ENCODE peak calls at places on chromosomes 12 and 14, in four cellular contexts. One of them, this sample, is unnamed. For H3K4me1, the result is how much of the 10 kb centered on the place peaks cover.

GRCh38 chr12:53601296-53601847 is 24.8 kb downstream of the ATF7 start:
- DNase-seq in thoracic aorta: no peak
- DNase-seq in lower lobe of right lung: no peak
- DNase-seq in mesendoderm: no peak
- DNase-seq in this sample: no peak

GRCh38 chr14:49727171-49727570 is 34.3 kb downstream of the KLHDC1 start:
- DNase-seq in mesendoderm: no peak
- DNase-seq in lower lobe of right lung: no peak
- DNase-seq in thoracic aorta: no peak
- DNase-seq in this sample: no peak

GRCh38 chr12:106249411-106250135 is 1.8 kb upstream of the CKAP4 start:
- DNase-seq in thoracic aorta: no peak
- DNase-seq in lower lobe of right lung: no peak
- DNase-seq in mesendoderm: no peak
- DNase-seq in this sample: no peak

GRCh38 chr12:26692417-26692816 is 140.6 kb downstream of the ITPR2 start:
- DNase-seq in lower lobe of right lung: no peak
- DNase-seq in thoracic aorta: no peak
- DNase-seq in mesendoderm: no peak
- DNase-seq in this sample: no peak

GRCh38 chr14:102517412-102518062 is 8.0 kb upstream of the ANKRD9 start:
- DNase-seq in mesendoderm: no peak
- DNase-seq in thoracic aorta: no peak
- DNase-seq in lower lobe of right lung: no peak
- DNase-seq in this sample: no peak

GRCh38 chr12:14256139-14256538 is 109.3 kb upstream of the ATF7IP start:
- DNase-seq in mesendoderm: no peak
- DNase-seq in lower lobe of right lung: no peak
- DNase-seq in thoracic aorta: no peak
- DNase-seq in this sample: no peak

GRCh38 chr14:38616959-38617358 is 361.1 kb upstream of the CLEC14A start:
- DNase-seq in thoracic aorta: no peak
- DNase-seq in lower lobe of right lung: peak
- DNase-seq in mesendoderm: peak
- DNase-seq in this sample: no peak

GRCh38 chr12:52698634-52699340 is 4.5 kb downstream of the KRT77 start:
- DNase-seq in mesendoderm: peak
- DNase-seq in lower lobe of right lung: no peak
- DNase-seq in thoracic aorta: no peak
- DNase-seq in this sample: no peak

GRCh38 chr14:54686871-54687749 is 120.2 kb downstream of the SAMD4A start:
- DNase-seq in thoracic aorta: no peak
- DNase-seq in lower lobe of right lung: no peak
- DNase-seq in mesendoderm: no peak
- DNase-seq in this sample: no peak

GRCh38 chr12:91406920-91407341 is 224.3 kb upstream of the DCN start:
- DNase-seq in thoracic aorta: no peak
- DNase-seq in lower lobe of right lung: no peak
- DNase-seq in mesendoderm: peak
- DNase-seq in this sample: no peak

GRCh38 chr14:101721951-101722661 is 39.4 kb upstream of the PPP2R5C start:
- DNase-seq in thoracic aorta: no peak
- DNase-seq in lower lobe of right lung: no peak
- DNase-seq in mesendoderm: peak
- DNase-seq in this sample: no peak

GRCh38 chr12:53798575-53798974 is 46.8 kb upstream of the CISTR start:
- DNase-seq in lower lobe of right lung: no peak
- DNase-seq in mesendoderm: no peak
- DNase-seq in thoracic aorta: no peak
- DNase-seq in this sample: no peak

GRCh38 chr14:101120636-101121398 is 217.3 kb upstream of the RTL1 start:
- DNase-seq in thoracic aorta: no peak
- DNase-seq in lower lobe of right lung: peak
- DNase-seq in mesendoderm: no peak
- DNase-seq in this sample: no peak

GRCh38 chr12:92745874-92746553 is 43.2 kb downstream of the PLEKHG7 start:
- DNase-seq in lower lobe of right lung: no peak
- DNase-seq in mesendoderm: peak
- DNase-seq in thoracic aorta: peak
- DNase-seq in this sample: no peak

GRCh38 chr12:9331218-9331626 is 123.0 kb upstream of the PZP start:
- DNase-seq in lower lobe of right lung: peak
- DNase-seq in thoracic aorta: no peak
- DNase-seq in mesendoderm: peak
- DNase-seq in this sample: peak

GRCh38 chr12:5246196-5246595 is 185.7 kb upstream of the NTF3 start:
- DNase-seq in mesendoderm: peak
- DNase-seq in thoracic aorta: no peak
- DNase-seq in lower lobe of right lung: no peak
- DNase-seq in this sample: peak

GRCh38 chr14:22739423-22739822 is 27.1 kb upstream of the OXA1L start:
- DNase-seq in thoracic aorta: no peak
- DNase-seq in mesendoderm: peak
- DNase-seq in lower lobe of right lung: no peak
- DNase-seq in this sample: no peak

GRCh38 chr12:106084048-106084671 is 54.6 kb downstream of the NUAK1 start:
- DNase-seq in lower lobe of right lung: no peak
- DNase-seq in mesendoderm: peak
- DNase-seq in thoracic aorta: no peak
- DNase-seq in this sample: peak

GRCh38 chr12:12764824-12765223 is 20.6 kb upstream of the APOLD1 start:
- DNase-seq in lower lobe of right lung: no peak
- DNase-seq in thoracic aorta: no peak
- DNase-seq in mesendoderm: no peak
- DNase-seq in this sample: no peak

GRCh38 chr14:54133896-54134295 is 177.3 kb upstream of the BMP4 start:
- DNase-seq in mesendoderm: peak
- DNase-seq in lower lobe of right lung: no peak
- DNase-seq in thoracic aorta: no peak
- DNase-seq in this sample: no peak

GRCh38 chr12:80712866-80713265 is 3.8 kb upstream of the MYF5 start:
- DNase-seq in thoracic aorta: no peak
- DNase-seq in lower lobe of right lung: no peak
- DNase-seq in mesendoderm: no peak
- DNase-seq in this sample: no peak

GRCh38 chr12:107027304-107028053 is 40.5 kb upstream of the MTERF2 start:
- DNase-seq in mesendoderm: peak
- DNase-seq in thoracic aorta: no peak
- DNase-seq in lower lobe of right lung: no peak
- DNase-seq in this sample: no peak

GRCh38 chr12:39413836-39414771 is 28.8 kb downstream of the KIF21A start:
- DNase-seq in lower lobe of right lung: no peak
- DNase-seq in thoracic aorta: no peak
- DNase-seq in mesendoderm: no peak
- DNase-seq in this sample: no peak

GRCh38 chr12:6161124-6161882 is 36.8 kb upstream of the VWF start:
- DNase-seq in mesendoderm: no peak
- DNase-seq in lower lobe of right lung: no peak
- DNase-seq in thoracic aorta: no peak
- DNase-seq in this sample: no peak

GRCh38 chr14:95468416-95469133 is 47.9 kb downstream of the SYNE3 start:
- DNase-seq in thoracic aorta: no peak
- DNase-seq in mesendoderm: no peak
- DNase-seq in lower lobe of right lung: no peak
- DNase-seq in this sample: no peak

GRCh38 chr14:77864085-77864484 is 64.2 kb downstream of the ADCK1 start:
- DNase-seq in lower lobe of right lung: no peak
- DNase-seq in mesendoderm: no peak
- DNase-seq in thoracic aorta: no peak
- DNase-seq in this sample: no peak

GRCh38 chr14:99191663-99192621 is 80.1 kb downstream of the BCL11B start:
- DNase-seq in lower lobe of right lung: no peak
- DNase-seq in thoracic aorta: no peak
- DNase-seq in mesendoderm: no peak
- DNase-seq in this sample: no peak

GRCh38 chr14:24665440-24665991 is 31.5 kb upstream of the GZMB start:
- DNase-seq in thoracic aorta: no peak
- DNase-seq in mesendoderm: no peak
- DNase-seq in lower lobe of right lung: no peak
- DNase-seq in this sample: no peak

GRCh38 chr12:4012073-4012472 is 138.9 kb upstream of the PARP11 start:
- DNase-seq in mesendoderm: no peak
- DNase-seq in thoracic aorta: no peak
- DNase-seq in lower lobe of right lung: no peak
- DNase-seq in this sample: no peak

GRCh38 chr12:4009979-4010704 is 136.9 kb upstream of the PARP11 start:
- DNase-seq in mesendoderm: no peak
- DNase-seq in lower lobe of right lung: no peak
- DNase-seq in thoracic aorta: no peak
- DNase-seq in this sample: no peak

GRCh38 chr12:4014858-4015224 is 141.6 kb upstream of the PARP11 start:
- DNase-seq in mesendoderm: no peak
- DNase-seq in lower lobe of right lung: no peak
- DNase-seq in thoracic aorta: no peak
- DNase-seq in this sample: no peak

GRCh38 chr12:4012977-4013968 is 140.1 kb upstream of the PARP11 start:
- DNase-seq in thoracic aorta: no peak
- DNase-seq in mesendoderm: no peak
- DNase-seq in lower lobe of right lung: no peak
- DNase-seq in this sample: no peak

GRCh38 chr12:4011597-4011996 is 138.4 kb upstream of the PARP11 start:
- DNase-seq in mesendoderm: no peak
- DNase-seq in lower lobe of right lung: peak
- DNase-seq in thoracic aorta: no peak
- DNase-seq in this sample: no peak
- H3K4me1 ChIP-seq in mesendoderm: under half
- H3K4me1 ChIP-seq in lower lobe of right lung: under half
- H3K4me1 ChIP-seq in thoracic aorta: under half
- H3K4me1 ChIP-seq in this sample: under half

DNA sequence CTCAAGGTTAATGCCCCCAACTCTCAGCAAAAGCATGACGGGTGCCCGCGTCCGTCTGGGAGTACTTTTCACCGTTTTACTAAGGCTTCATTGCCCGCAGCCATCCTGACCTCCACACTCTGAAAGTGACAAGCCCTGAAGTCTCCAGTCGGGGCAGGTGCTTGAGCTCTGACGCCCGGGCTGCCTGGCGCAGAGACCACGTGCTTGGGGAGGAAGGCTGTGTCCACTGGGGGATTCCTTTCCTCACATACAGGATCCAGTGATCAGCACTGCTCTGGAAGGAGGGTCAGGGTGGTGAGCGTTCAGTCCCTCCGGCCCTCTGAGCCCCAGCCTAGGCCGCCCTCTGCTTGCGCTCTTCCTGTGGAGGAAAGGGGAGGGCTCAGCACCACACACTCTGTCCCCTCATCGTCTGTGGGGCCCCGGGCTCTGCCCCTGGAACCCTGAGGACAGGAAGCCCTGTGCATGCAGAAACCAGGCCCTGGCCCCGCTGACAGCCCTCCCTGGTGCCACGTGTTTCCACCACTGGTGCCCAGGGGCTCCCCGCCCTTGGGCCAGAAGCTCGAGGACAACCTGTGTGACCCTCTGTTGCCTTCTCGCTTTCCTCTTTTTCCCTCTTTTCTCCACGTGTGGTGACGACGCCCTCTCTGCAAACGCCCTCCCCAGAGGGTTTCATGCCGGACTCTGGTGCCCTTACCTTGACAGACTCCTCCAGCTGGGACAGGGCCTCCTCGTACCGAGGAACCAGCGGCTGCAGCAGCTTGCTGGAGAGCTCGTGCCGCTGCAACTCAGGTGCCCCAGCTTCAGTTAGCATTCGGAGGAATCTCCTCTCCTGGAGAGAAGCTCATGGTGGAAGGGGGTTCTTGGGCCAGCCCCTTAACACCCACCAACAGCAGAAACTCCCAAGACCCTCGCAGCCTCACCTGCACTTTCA is 4.9 kb downstream of the DDX51 start:
- DNase-seq in thoracic aorta: no peak
- DNase-seq in mesendoderm: no peak
- DNase-seq in lower lobe of right lung: no peak
- DNase-seq in this sample: no peak
- H3K27ac ChIP-seq in thoracic aorta: no peak
- H3K27ac ChIP-seq in mesendoderm: no peak
- H3K27ac ChIP-seq in lower lobe of right lung: no peak
- H3K27ac ChIP-seq in this sample: no peak

GRCh38 chr14:103805708-103806107 is 41.7 kb downstream of the PPP1R13B start:
- DNase-seq in thoracic aorta: no peak
- DNase-seq in mesendoderm: no peak
- DNase-seq in lower lobe of right lung: no peak
- DNase-seq in this sample: no peak

GRCh38 chr14:103803661-103804060 is 43.7 kb downstream of the PPP1R13B start:
- DNase-seq in thoracic aorta: no peak
- DNase-seq in lower lobe of right lung: no peak
- DNase-seq in mesendoderm: no peak
- DNase-seq in this sample: no peak

GRCh38 chr14:103806805-103807204 is 40.6 kb downstream of the PPP1R13B start:
- DNase-seq in mesendoderm: no peak
- DNase-seq in thoracic aorta: no peak
- DNase-seq in lower lobe of right lung: no peak
- DNase-seq in this sample: no peak

GRCh38 chr14:103811189-103811588 is 36.2 kb downstream of the PPP1R13B start:
- DNase-seq in lower lobe of right lung: no peak
- DNase-seq in mesendoderm: no peak
- DNase-seq in thoracic aorta: no peak
- DNase-seq in this sample: no peak

DNA sequence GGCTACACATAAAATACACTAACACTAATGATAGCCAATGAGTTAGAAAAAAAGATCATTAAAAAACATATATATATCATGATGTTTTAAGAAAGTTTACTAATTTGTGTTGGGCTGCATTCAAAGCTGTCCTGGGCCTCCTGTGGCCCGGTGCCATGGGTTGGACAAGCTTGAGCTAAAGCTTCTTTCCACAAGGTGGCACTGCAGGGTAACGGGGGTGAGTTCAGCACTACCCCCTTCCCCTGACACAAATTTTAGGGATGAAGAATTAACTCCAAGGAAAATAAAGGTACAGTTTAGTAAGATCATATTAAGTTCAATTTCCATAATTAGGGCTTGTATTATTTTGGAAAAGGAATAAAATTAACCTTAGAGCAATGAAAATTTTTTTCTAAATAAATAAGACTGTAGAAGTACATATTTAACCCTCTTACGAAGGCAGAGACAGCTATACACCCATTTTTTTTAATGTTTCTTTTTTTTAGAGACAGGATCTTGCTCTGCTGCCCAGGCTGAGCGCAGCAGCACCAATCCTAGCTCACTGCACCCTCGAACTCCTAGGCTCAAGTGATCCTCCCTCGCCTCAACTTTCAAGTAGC is 38.9 kb downstream of the PPP1R13B start:
- DNase-seq in lower lobe of right lung: peak
- DNase-seq in mesendoderm: peak
- DNase-seq in thoracic aorta: no peak
- DNase-seq in this sample: peak
- H3K4me3 ChIP-seq in lower lobe of right lung: no peak
- H3K4me3 ChIP-seq in mesendoderm: no peak
- H3K4me3 ChIP-seq in thoracic aorta: no peak
- H3K4me3 ChIP-seq in this sample: no peak

GRCh38 chr12:103821773-103822172 is 19.3 kb downstream of the NT5DC3 start:
- DNase-seq in thoracic aorta: no peak
- DNase-seq in lower lobe of right lung: no peak
- DNase-seq in mesendoderm: no peak
- DNase-seq in this sample: no peak
- H3K4me1 ChIP-seq in thoracic aorta: under half
- H3K4me1 ChIP-seq in lower lobe of right lung: under half
- H3K4me1 ChIP-seq in mesendoderm: under half
- H3K4me1 ChIP-seq in this sample: under half

This sample was measured in iPS DF 6.9.